ENCODE peak calls at places on chromosomes 7 and 10, in seven cellular contexts. J is GM19239; E is AG08395; X is H7; C is lower leg skin; Y is stimulated activated CD8-positive, alpha-beta memory T cell treated with anti-CD3 and anti-CD28 coated beads, Interleukin-15, amount 100 ng/mL, for 48 hours; A is HT-29. F is an unnamed sample.

GRCh38 chr10:71850021-71850744 is 868 bp downstream of the PSAP start:
- DNase-seq in J (no peak), E (no peak), X (no peak), C (no peak), Y (no peak), A (peak), F (peak)

GRCh38 chr10:45373003-45373782 is 823 bp upstream of the ALOX5 start:
- DNase-seq in J (no peak), E (no peak), X (peak), C (no peak), Y (no peak), A (peak), F (peak)

GRCh38 chr7:16114633-16115032 is 306.7 kb downstream of the CRPPA start:
- DNase-seq in J (no peak), E (peak), X (no peak), C (no peak), Y (no peak), A (peak), F (peak)

GRCh38 chr7:145106001-145106400 is 270.1 kb upstream of the TPK1 start:
- DNase-seq in J (no peak), E (no peak), X (no peak), C (no peak), Y (no peak), A (no peak), F (no peak)

GRCh38 chr10:68816796-68817412 is 10.4 kb upstream of the STOX1 start:
- DNase-seq in J (no peak), E (no peak), X (no peak), C (no peak), Y (no peak), A (peak), F (no peak)

GRCh38 chr10:60737242-60737641 is 41.0 kb upstream of the CDK1 start:
- DNase-seq in J (no peak), E (no peak), X (no peak), C (no peak), Y (no peak), A (peak), F (no peak)

GRCh38 chr10:61896854-61897661 is 4.4 kb upstream of the ARID5B start:
- DNase-seq in J (peak), E (peak), X (peak), C (peak), Y (no peak), A (peak), F (peak)

GRCh38 chr10:11115337-11115736 is 97.7 kb downstream of the CELF2 start:
- DNase-seq in J (no peak), E (no peak), X (no peak), C (no peak), Y (no peak), A (no peak), F (no peak)

GRCh38 chr10:21355591-21356011 is 169.9 kb downstream of the SKIDA1 start:
- DNase-seq in J (no peak), E (no peak), X (no peak), C (no peak), Y (no peak), A (no peak), F (peak)

GRCh38 chr7:16531682-16532081 is 5.1 kb downstream of the LRRC72 start:
- DNase-seq in J (no peak), E (no peak), X (no peak), C (no peak), Y (no peak), A (no peak), F (peak)

GRCh38 chr10:6494934-6495592 is 85.0 kb downstream of the PRKCQ start:
- DNase-seq in J (no peak), E (no peak), X (no peak), C (no peak), Y (peak), A (no peak), F (no peak)

GRCh38 chr10:88474884-88475844 is 108.0 kb downstream of the RNLS start:
- DNase-seq in J (no peak), E (no peak), X (no peak), C (no peak), Y (no peak), A (no peak), F (no peak)

GRCh38 chr10:118080817-118081216 is 34.1 kb upstream of the RAB11FIP2 start:
- DNase-seq in J (no peak), E (no peak), X (no peak), C (no peak), Y (no peak), A (no peak), F (no peak)

GRCh38 chr10:3655528-3655927 is 129.5 kb downstream of the KLF6 start:
- DNase-seq in J (no peak), E (no peak), X (no peak), C (no peak), Y (no peak), A (no peak), F (no peak)

F was measured in osteoblast.